ENCODE peak calls at places on chromosomes 6 and 20, in six cellular contexts. D, U, P, N, L and Z are unnamed samples.

GRCh38 chr6:26183581-26184408 is 96.6 kb downstream of the HFE start:
- DNase-seq in P (peak), L (peak), U (peak), D (peak), N (peak), Z (peak)

GRCh38 chr6:67009818-67010217 is 1302.8 kb upstream of the EYS start:
- DNase-seq in P (no peak), N (no peak), U (no peak), L (no peak), D (no peak), Z (no peak)

GRCh38 chr6:113122060-113122459 is 735.1 kb upstream of the MARCKS start:
- DNase-seq in D (no peak), U (no peak), P (no peak), L (peak), N (no peak), Z (no peak)

GRCh38 chr6:128465368-128466343 is 54.7 kb downstream of the PTPRK start:
- DNase-seq in P (no peak), U (no peak), N (no peak), L (no peak), D (no peak), Z (no peak)

GRCh38 chr20:47406849-47407682 is 50.6 kb upstream of the ZMYND8 start:
- DNase-seq in D (no peak), P (no peak), U (no peak), N (no peak), L (no peak), Z (no peak)

GRCh38 chr20:34544109-34544793 is 14.3 kb upstream of the MAP1LC3A start:
- DNase-seq in N (no peak), U (no peak), L (no peak), P (no peak), D (peak), Z (no peak)

GRCh38 chr6:7246401-7247178 is 66.4 kb downstream of the SSR1 start:
- DNase-seq in U (no peak), P (no peak), L (no peak), N (no peak), D (no peak), Z (no peak)

GRCh38 chr6:38137609-38138008 is 318.1 kb downstream of the ZFAND3 start:
- DNase-seq in D (no peak), U (no peak), L (no peak), N (no peak), P (no peak), Z (peak)

GRCh38 chr6:13927203-13927602 is 2.5 kb downstream of the RNF182 start:
- DNase-seq in U (no peak), L (no peak), P (no peak), N (no peak), D (no peak), Z (no peak)

GRCh38 chr20:63821824-63822223 is 9.2 kb downstream of the ZBTB46 start:
- DNase-seq in L (no peak), D (no peak), U (no peak), N (no peak), P (no peak), Z (no peak)

GRCh38 chr6:36676142-36677058 is 2.1 kb upstream of the CDKN1A start:
- DNase-seq in L (no peak), D (no peak), U (no peak), P (no peak), N (no peak), Z (no peak)

GRCh38 chr6:11535801-11536230 is 1.7 kb upstream of the TMEM170B start:
- DNase-seq in D (no peak), U (no peak), L (no peak), P (no peak), N (no peak), Z (no peak)